ENCODE peak calls at places on chromosomes 13 and 19, in seven cellular contexts. C, T, W, S, L, A and Q are unnamed samples.

GRCh38 chr13:64471916-64472315 is 2758.2 kb downstream of the PCDH9 start:
- DNase-seq in C (no peak), T (no peak), W (no peak), S (peak), L (no peak), A (no peak), Q (no peak)

GRCh38 chr19:58002384-58003152 is at the start of gene ZNF606:
- DNase-seq in C (peak), T (peak), W (peak), S (peak), L (peak), A (peak), Q (peak)

GRCh38 chr13:19959141-19959830 is 759 bp downstream of the ZMYM2 start:
- DNase-seq in C (peak), T (peak), W (peak), S (peak), L (peak), A (peak), Q (peak)

GRCh38 chr19:55581828-55582223 is 1.2 kb upstream of the ZNF579 start:
- DNase-seq in C (no peak), T (no peak), W (no peak), S (peak), L (no peak), A (no peak), Q (no peak)

GRCh38 chr19:13401388-13401787 is 104.9 kb downstream of the CACNA1A start:
- DNase-seq in C (peak), T (no peak), W (no peak), S (peak), L (no peak), A (no peak), Q (no peak)

GRCh38 chr13:99982741-99983400 is 1.3 kb downstream of the ZIC2 start:
- DNase-seq in C (no peak), T (no peak), W (no peak), S (no peak), L (peak), A (no peak), Q (peak)

GRCh38 chr19:33311326-33311682 is 9.0 kb upstream of the CEBPA start:
- DNase-seq in C (no peak), T (no peak), W (no peak), S (no peak), L (no peak), A (no peak), Q (no peak)

GRCh38 chr19:18160792-18161690 is 8.1 kb downstream of the PIK3R2 start:
- DNase-seq in C (peak), T (peak), W (peak), S (peak), L (peak), A (peak), Q (peak)

GRCh38 chr19:13699786-13700185 is 64.5 kb upstream of the MRI1 start:
- DNase-seq in C (no peak), T (no peak), W (no peak), S (no peak), L (no peak), A (no peak), Q (no peak)

GRCh38 chr13:113889467-113889866 is 25.6 kb upstream of the GAS6 start:
- DNase-seq in C (no peak), T (no peak), W (no peak), S (no peak), L (no peak), A (no peak), Q (no peak)

GRCh38 chr13:42807236-42807635 is 25.9 kb downstream of the FAM216B start:
- DNase-seq in C (no peak), T (no peak), W (no peak), S (no peak), L (no peak), A (no peak), Q (no peak)

GRCh38 chr19:7883796-7884570 is 4.3 kb upstream of the LRRC8E start:
- DNase-seq in C (no peak), T (no peak), W (no peak), S (no peak), L (no peak), A (no peak), Q (no peak)

GRCh38 chr13:21674271-21675009 is 3.6 kb downstream of the FGF9 start:
- DNase-seq in C (peak), T (peak), W (no peak), S (no peak), L (peak), A (no peak), Q (no peak)

GRCh38 chr13:58018020-58018419 is 386.5 kb downstream of the PCDH17 start:
- DNase-seq in C (no peak), T (no peak), W (no peak), S (no peak), L (no peak), A (no peak), Q (no peak)

GRCh38 chr13:105579821-105580707 is 955.4 kb downstream of the EFNB2 start:
- DNase-seq in C (no peak), T (no peak), W (no peak), S (no peak), L (no peak), A (no peak), Q (no peak)

GRCh38 chr13:67217914-67218313 is 12.2 kb downstream of the PCDH9 start:
- DNase-seq in C (no peak), T (no peak), W (no peak), S (no peak), L (no peak), A (no peak), Q (no peak)

GRCh38 chr19:48720613-48721296 is 1.2 kb upstream of the MAMSTR start:
- DNase-seq in C (peak), T (peak), W (peak), S (peak), L (peak), A (peak), Q (peak)

GRCh38 chr13:35768551-35768950 is 292.1 kb upstream of the MAB21L1 start:
- DNase-seq in C (no peak), T (no peak), W (no peak), S (no peak), L (no peak), A (no peak), Q (no peak)

GRCh38 chr13:95745752-95746151 is 68.8 kb downstream of the DNAJC3 start:
- DNase-seq in C (no peak), T (no peak), W (no peak), S (no peak), L (no peak), A (no peak), Q (no peak)

GRCh38 chr13:94182185-94182761 is 297.2 kb downstream of the DCT start:
- DNase-seq in C (no peak), T (no peak), W (no peak), S (no peak), L (no peak), A (no peak), Q (no peak)

GRCh38 chr19:13537454-13537853 is 31.2 kb upstream of the CACNA1A start:
- DNase-seq in C (no peak), T (no peak), W (no peak), S (no peak), L (peak), A (no peak), Q (no peak)

GRCh38 chr13:92390217-92390616 is 836.4 kb upstream of the GPC6 start:
- DNase-seq in C (no peak), T (no peak), W (no peak), S (no peak), L (no peak), A (no peak), Q (peak)

GRCh38 chr13:98496239-98496668 is 80.7 kb downstream of the STK24 start:
- DNase-seq in C (no peak), T (no peak), W (no peak), S (no peak), L (no peak), A (peak), Q (no peak)

GRCh38 chr13:50635504-50635903 is 208.0 kb downstream of the DLEU7 start:
- DNase-seq in C (peak), T (peak), W (no peak), S (no peak), L (no peak), A (no peak), Q (no peak)

GRCh38 chr19:38939957-38940356 is 9.2 kb downstream of the MRPS12 start:
- DNase-seq in C (no peak), T (no peak), W (no peak), S (no peak), L (no peak), A (no peak), Q (no peak)

GRCh38 chr19:5775668-5776309 is 8.8 kb downstream of the PRR22 start:
- DNase-seq in C (no peak), T (no peak), W (no peak), S (peak), L (no peak), A (no peak), Q (no peak)

GRCh38 chr13:97853550-97853949 is 99.9 kb upstream of the IPO5 start:
- DNase-seq in C (no peak), T (no peak), W (no peak), S (no peak), L (no peak), A (no peak), Q (no peak)

GRCh38 chr19:41860419-41861097 is 503 bp downstream of the RPS19 start:
- DNase-seq in C (peak), T (peak), W (no peak), S (no peak), L (peak), A (no peak), Q (no peak)

GRCh38 chr19:40519352-40520322 is 52.8 kb downstream of the SPTBN4 start:
- DNase-seq in C (no peak), T (no peak), W (no peak), S (peak), L (peak), A (no peak), Q (peak)

DNA sequence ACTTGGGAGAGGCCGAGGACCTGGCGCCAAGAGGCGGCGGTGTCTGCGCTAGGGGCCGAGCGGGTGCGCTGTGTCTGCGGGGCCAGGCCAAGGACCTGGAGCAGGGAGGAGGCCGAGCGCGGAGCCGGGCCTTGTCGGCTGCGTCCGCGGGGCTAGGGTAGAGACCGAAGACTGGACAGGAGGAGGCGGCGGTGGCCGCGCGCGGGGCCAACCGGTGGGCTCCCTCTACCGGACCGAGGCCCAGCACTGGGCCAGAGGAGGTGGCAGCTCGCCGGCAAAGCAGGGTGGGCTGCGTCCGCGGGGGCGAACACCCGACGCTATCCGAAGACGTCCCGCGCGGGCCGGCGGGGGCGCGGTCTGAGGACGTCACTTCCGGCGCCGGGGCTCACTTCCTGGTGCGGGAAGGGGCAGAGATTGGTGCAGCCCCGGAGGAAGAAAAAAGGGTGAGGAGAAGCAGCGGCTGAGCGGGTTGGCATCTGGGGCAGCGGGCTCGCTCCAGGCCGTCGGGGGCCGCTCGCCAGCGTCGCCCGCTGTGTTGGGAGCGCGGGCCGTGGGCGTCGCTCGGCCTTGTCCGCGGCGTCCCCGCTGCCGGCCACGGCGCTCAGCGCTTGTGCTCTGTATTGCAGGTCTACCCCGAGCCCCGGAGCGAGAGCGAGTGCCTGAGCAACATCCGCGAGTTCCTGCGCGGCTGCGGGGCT is 38.3 kb downstream of the ARHGEF7 start:
- DNase-seq in C (peak), T (peak), W (peak), S (peak), L (peak), A (peak), Q (peak)
- TF ChIP-seq CTCF in C (no peak), T (no peak), W (no peak), S (no peak), L (peak), A (no peak), Q (no peak)

DNA sequence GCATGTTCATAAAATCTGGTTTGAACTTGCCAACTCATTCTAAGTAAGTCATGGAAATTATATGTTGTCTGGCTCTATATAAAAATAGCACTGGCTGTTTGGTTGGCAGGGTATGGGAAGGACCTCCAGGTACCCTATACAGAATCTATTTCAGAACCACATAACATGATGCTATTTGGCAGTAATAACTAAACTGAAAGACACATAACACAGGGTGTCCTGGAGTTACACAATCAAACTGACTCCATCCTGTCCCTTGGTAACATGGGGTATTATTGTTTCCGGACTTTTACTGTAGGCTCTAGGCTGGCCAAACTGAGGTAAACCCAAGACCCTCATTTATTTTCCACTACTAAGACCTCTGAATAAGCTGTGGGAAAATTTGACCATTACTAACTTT is 248.8 kb downstream of the RGCC start:
- DNase-seq in C (no peak), T (no peak), W (no peak), S (no peak), L (no peak), A (no peak), Q (no peak)
- H3K27ac ChIP-seq in C (no peak), T (no peak), W (no peak), S (no peak), L (no peak), A (peak), Q (no peak)

GRCh38 chr19:51441410-51442390 is 16.6 kb downstream of the SIGLEC8 start:
- DNase-seq in C (peak), T (no peak), W (peak), S (peak), L (no peak), A (no peak), Q (no peak)

GRCh38 chr19:51433092-51433491 is 15.7 kb upstream of the SIGLEC10 start:
- DNase-seq in C (no peak), T (no peak), W (no peak), S (no peak), L (no peak), A (no peak), Q (no peak)

GRCh38 chr19:51440846-51441409 is 17.3 kb downstream of the SIGLEC8 start:
- DNase-seq in C (no peak), T (no peak), W (no peak), S (peak), L (no peak), A (no peak), Q (no peak)

GRCh38 chr19:51440052-51440451 is 18.2 kb downstream of the SIGLEC8 start:
- DNase-seq in C (no peak), T (no peak), W (no peak), S (no peak), L (no peak), A (no peak), Q (no peak)

DNA sequence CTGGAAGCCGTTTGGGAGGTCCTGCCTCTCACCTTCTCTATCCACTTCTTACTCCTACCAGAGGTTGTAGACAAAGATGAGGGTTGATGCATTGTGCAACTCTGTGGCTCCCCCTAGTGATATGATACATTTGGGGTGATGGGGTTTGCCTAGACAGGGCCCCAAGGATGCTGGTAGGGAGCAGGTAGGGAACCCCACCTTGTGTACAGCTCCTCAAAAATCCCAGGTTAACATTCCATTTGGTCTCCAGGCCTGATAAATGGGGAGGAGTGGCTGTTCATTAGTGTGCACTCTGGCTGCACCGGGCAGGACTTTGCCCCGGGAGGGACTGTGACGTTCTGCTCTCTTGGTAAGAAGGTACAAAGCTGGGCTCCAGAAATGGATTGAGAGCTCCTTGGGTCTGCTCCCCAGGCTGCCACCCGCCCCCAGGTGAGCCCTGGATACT is 19.2 kb downstream of the SIGLEC8 start:
- DNase-seq in C (peak), T (no peak), W (no peak), S (no peak), L (peak), A (no peak), Q (peak)
- TF ChIP-seq CTCF in C (peak), T (no peak), W (peak), S (no peak), L (peak), A (no peak), Q (peak)

DNA sequence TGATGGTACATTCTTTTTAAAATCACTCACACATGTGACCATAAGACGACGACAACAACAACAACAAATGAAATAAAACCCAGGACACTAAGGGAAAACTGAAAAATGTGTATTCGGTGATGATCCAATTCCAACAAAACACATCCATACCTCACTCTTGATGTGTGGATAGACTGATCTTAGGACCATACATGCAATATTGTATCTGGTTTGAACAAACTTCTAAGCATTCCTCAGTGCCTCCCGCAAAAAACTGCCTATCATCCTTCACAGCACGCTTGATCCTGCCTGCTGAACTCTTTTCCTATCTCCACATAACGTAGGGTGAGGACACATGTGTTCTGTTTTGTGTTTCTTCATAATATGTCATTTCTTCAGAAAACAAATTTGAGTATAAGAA is 415.2 kb downstream of the KCTD12 start:
- DNase-seq in C (no peak), T (no peak), W (no peak), S (no peak), L (no peak), A (no peak), Q (no peak)
- H3K27ac ChIP-seq in C (no peak), T (no peak), W (no peak), S (no peak), L (no peak), A (no peak), Q (no peak)

DNA sequence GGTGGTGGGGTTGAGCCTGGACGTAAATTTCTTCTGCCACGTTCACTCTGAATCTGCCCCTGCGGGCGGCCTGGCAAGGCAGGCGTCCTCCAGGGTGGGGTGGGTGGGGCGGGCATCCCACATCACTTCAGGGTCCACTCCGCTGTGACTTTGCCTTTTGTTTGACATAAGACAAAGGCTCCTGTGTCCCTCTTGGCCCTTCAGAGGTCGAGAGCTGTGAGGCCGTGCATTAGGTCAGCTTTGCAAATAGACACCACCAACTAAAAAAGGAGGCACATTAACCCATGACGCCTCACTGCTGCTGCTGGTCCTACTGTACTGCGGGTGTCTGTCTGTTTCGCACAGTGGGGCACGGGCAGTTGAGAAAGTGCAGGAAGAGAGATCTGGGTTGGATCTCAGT is 10.5 kb upstream of the ZNF536 start:
- DNase-seq in C (no peak), T (no peak), W (no peak), S (no peak), L (no peak), A (no peak), Q (no peak)
- TF ChIP-seq CTCF in C (no peak), T (no peak), W (no peak), S (no peak), L (no peak), A (no peak), Q (no peak)

DNA sequence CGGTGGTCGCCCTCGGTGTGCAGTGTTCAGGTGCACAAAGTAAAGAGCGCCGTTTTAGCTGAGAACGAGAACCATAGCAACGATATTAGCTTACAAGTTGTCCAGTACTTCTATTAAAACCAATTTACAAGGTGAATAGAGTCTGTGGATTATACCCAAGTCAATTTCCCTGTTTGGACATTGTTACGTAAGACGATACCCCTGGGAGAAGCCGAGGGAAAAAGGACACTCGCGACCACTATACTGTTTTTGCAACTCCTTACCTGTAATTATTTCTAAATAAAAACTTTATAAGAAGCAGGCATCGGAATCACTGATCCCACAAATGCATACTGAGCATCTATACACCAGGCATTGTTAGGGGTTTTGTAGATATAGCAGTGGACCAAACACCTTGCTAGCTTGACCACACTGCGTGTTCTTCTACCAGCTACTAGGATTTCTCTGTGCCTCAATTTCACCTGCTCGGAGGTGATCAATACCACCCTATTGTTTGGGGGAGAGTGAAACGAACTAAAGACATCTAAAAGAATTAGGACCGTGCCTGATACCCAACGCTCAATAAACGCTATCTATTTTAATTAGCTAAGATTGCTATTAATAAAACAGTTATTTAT is 488 bp upstream of the EEF2 start:
- DNase-seq in C (no peak), T (no peak), W (no peak), S (no peak), L (no peak), A (no peak), Q (no peak)
- H3K27ac ChIP-seq in C (peak), T (peak), W (peak), S (peak), L (no peak), A (peak), Q (peak)